ENCODE peak calls at places on chromosomes 12 and 14, in ten cellular contexts. G is CD8-positive, alpha-beta T cell; V is Peyer's patch; E is right atrium auricular region; L is bronchial epithelial cell; T is right lobe of liver; D is upper lobe of right lung; Z is ovary; C is IMR-90; Y is Caco-2. K is an unnamed sample.

GRCh38 chr12:62581288-62582064 is 114.8 kb downstream of the MON2 start:
- DNase-seq in E (no peak), Y (no peak), V (no peak), D (no peak), T (no peak), L (peak; percentile 64), C (peak; percentile 73), G (no peak), Z (no peak), K (peak; percentile 25)

GRCh38 chr12:66493841-66494240 is 185.0 kb downstream of the GRIP1 start:
- DNase-seq in D (no peak), Z (no peak), Y (no peak), T (no peak), G (no peak), V (no peak), E (no peak), C (no peak), L (no peak), K (no peak)

GRCh38 chr12:10503460-10503859 is 2.2 kb upstream of the EIF2S3B start:
- DNase-seq in T (no peak), E (no peak), L (no peak), Y (no peak), D (no peak), Z (no peak), G (no peak), V (no peak), C (no peak), K (no peak)

GRCh38 chr14:39467889-39468524 is 35.8 kb upstream of the FBXO33 start:
- DNase-seq in D (no peak), T (no peak), Z (no peak), L (peak; percentile 37), C (peak; percentile 43), Y (peak; percentile 64), G (no peak), E (no peak), V (no peak), K (peak; percentile 26)

GRCh38 chr12:85828576-85828975 is 7.6 kb downstream of the RASSF9 start:
- DNase-seq in G (no peak), Z (no peak), T (no peak), V (no peak), C (no peak), L (no peak), D (no peak), E (no peak), Y (no peak), K (no peak)

GRCh38 chr12:32595251-32595650 is 83.8 kb upstream of the DNM1L start:
- DNase-seq in Z (no peak), E (no peak), V (no peak), C (peak; percentile 82), T (no peak), D (no peak), G (no peak), Y (no peak), L (peak; percentile 51), K (peak; percentile 43)

GRCh38 chr12:80761818-80762217 is 45.1 kb downstream of the MYF5 start:
- DNase-seq in G (no peak), L (no peak), C (peak; percentile 30), D (no peak), T (no peak), Z (no peak), E (no peak), Y (no peak), V (no peak), K (no peak)

GRCh38 chr12:645563-646071 is 17.6 kb downstream of the NINJ2 start:
- DNase-seq in G (no peak), Y (no peak), D (no peak), C (peak; percentile 62), T (peak; percentile 75), E (peak; percentile 87), L (peak; percentile 23), V (peak; percentile 45), Z (peak; percentile 66), K (peak; percentile 17)

GRCh38 chr12:112599871-112600270 is 181.1 kb downstream of the PTPN11 start:
- DNase-seq in C (no peak), Y (no peak), G (no peak), D (no peak), L (peak; percentile 68), Z (no peak), V (no peak), T (peak; percentile 44), E (no peak), K (peak; percentile 70)

GRCh38 chr12:25526778-25527177 is 26.3 kb downstream of the LMNTD1 start:
- DNase-seq in G (no peak), E (no peak), T (no peak), Y (no peak), L (no peak), C (peak; percentile 33), Z (no peak), D (no peak), V (no peak), K (no peak)

GRCh38 chr12:57940052-57940914 is 1.1 kb upstream of the ATP23 start:
- DNase-seq in G (no peak), V (no peak), D (no peak), Y (no peak), E (no peak), C (no peak), Z (no peak), T (no peak), L (no peak), K (peak; percentile 4)

GRCh38 chr12:119601877-119602536 is 8.4 kb downstream of the TMEM233 start:
- DNase-seq in L (no peak), V (no peak), Y (no peak), G (no peak), T (no peak), Z (no peak), E (no peak), C (no peak), D (no peak), K (no peak)

GRCh38 chr12:25197608-25198007 is 2.6 kb downstream of the ETFRF1 start:
- DNase-seq in Y (no peak), Z (no peak), D (no peak), G (no peak), V (no peak), L (no peak), E (no peak), C (no peak), T (no peak), K (no peak)

GRCh38 chr12:6533653-6534157 is 612 bp upstream of the GAPDH start:
- DNase-seq in Y (peak; percentile 95), E (peak; percentile 76), G (peak; percentile 18), C (peak; percentile 84), T (peak; percentile 78), Z (peak; percentile 80), D (peak; percentile 82), V (peak; percentile 70), L (peak; percentile 70), K (no peak)

GRCh38 chr12:72288911-72289310 is 16.7 kb downstream of the TRHDE start:
- DNase-seq in Y (no peak), V (no peak), C (peak; percentile 59), G (no peak), D (no peak), Z (no peak), T (no peak), L (no peak), E (no peak), K (no peak)

GRCh38 chr14:56247495-56248087 is 129.4 kb downstream of the PELI2 start:
- DNase-seq in Y (no peak), E (no peak), Z (no peak), L (peak; percentile 35), T (no peak), V (no peak), G (no peak), D (no peak), C (peak; percentile 31), K (no peak)

GRCh38 chr14:35078082-35078481 is 32.0 kb downstream of the FAM177A1 start:
- DNase-seq in V (no peak), T (peak; percentile 65), E (no peak), C (no peak), L (no peak), G (no peak), D (no peak), Y (no peak), Z (no peak), K (no peak)
- H3K36me3 ChIP-seq in V (no peaks in the 10 kb centered on the region), T (peaks cover 23% of the 10 kb centered on the region), E (peaks cover 58% of the 10 kb centered on the region), C (peaks cover 12% of the 10 kb centered on the region), L (peaks cover 3% of the 10 kb centered on the region), G (peaks cover 6% of the 10 kb centered on the region), D (peaks cover 63% of the 10 kb centered on the region), Y (no peaks in the 10 kb centered on the region), Z (no peaks in the 10 kb centered on the region), K (peaks cover 16% of the 10 kb centered on the region)

DNA sequence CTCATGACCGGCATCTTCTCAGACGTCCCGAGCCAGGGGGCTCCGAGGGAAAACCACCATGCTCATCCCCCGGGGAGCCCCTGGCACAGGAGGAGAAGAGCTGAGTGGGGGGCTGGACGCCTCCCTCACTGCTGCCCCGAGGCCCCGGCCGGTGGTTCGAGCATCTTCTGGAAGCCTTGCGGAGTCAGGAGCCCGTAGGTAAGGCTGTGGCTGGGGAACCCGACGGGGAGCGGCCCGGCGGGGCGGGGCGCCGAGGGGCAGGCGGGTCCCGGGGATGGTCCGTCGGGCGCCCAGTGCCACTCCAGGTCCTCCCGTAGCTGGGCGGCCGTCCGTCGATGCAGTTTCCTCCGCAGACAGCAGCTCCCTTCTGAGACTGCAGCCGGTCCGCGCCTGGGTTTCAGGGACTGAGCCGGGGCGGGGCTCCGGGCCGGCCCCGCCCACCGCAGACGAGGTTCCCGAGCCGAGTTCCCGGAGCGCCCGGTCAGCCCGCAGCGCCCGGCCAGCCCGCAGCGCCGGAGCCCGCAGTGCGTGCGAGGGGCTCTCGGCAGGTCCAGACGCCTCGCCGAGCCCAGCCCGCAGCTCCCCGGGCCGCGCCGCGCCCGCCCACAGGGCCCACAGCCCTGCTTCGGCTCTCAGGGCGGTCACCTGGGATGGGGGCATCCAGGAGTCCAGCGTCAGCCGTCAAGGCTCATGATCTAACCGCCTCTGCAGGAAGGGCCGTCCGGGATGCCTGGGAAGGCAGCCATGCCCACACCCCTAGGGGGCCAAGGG is at the start of gene PGF:
- DNase-seq in G (peak; percentile 35), D (peak; percentile 84), C (no peak), Z (peak; percentile 79), Y (peak; percentile 74), V (peak; percentile 85), E (no peak), T (peak; percentile 75), L (peak; percentile 44), K (peak; percentile 44)
- H3K4me3 ChIP-seq in G (peak within 1 kb of the TSS; percentile 50), D (peak within 1 kb of the TSS; percentile 52), C (peak within 1 kb of the TSS; percentile 35), Z (peak within 1 kb of the TSS; percentile 23), Y (peak within 1 kb of the TSS; percentile 60), V (peak within 1 kb of the TSS; percentile 68), E (peak within 1 kb of the TSS; percentile 53), T (peak within 1 kb of the TSS; percentile 47), L (peak within 1 kb of the TSS; percentile 64), K (peak within 1 kb of the TSS; percentile 78)

GRCh38 chr14:73780896-73781295 is 66.7 kb upstream of the PNMA1 start:
- DNase-seq in G (no peak), E (no peak), L (no peak), D (no peak), V (no peak), C (no peak), T (no peak), Z (no peak), Y (no peak), K (no peak)
- H3K36me3 ChIP-seq in G (no peaks in the 10 kb centered on the region), E (no peaks in the 10 kb centered on the region), L (peaks cover 2% of the 10 kb centered on the region), D (no peaks in the 10 kb centered on the region), V (no peaks in the 10 kb centered on the region), C (no peaks in the 10 kb centered on the region), T (no peaks in the 10 kb centered on the region), Z (no peaks in the 10 kb centered on the region), Y (no peaks in the 10 kb centered on the region), K (no peaks in the 10 kb centered on the region)

DNA sequence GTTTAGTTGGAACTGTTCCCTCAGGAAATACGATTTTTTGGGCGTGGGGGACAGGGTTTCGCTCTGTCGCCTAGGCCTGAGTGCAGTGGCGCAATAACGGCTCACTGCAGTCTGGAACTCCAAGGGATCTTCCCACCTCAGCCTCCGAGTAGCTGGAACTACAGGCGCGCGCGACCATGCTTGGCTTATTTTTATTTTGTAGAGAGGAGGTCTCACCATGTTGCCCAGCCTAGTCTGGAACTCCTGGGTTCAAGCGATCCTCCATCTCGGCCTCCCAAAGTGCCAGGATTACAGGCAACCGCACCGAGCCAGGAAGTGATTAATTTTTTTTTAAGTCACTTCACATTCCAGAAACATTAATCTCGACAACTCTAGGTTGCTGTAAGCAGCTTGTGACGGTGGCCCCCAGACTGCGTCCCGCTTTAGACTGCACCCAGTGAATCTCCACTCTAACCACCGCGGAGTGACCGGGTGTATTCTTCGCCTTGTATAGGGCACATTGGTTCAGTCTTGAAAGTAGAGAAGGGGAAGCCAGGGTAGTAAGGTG is 825 bp upstream of the MIS18BP1 start:
- DNase-seq in V (peak; percentile 50), L (peak; percentile 56), Y (no peak), Z (peak; percentile 63), E (no peak), G (peak; percentile 6), T (peak; percentile 54), D (peak; percentile 75), C (peak; percentile 26), K (peak; percentile 63)
- H3K4me3 ChIP-seq in V (peak overlapping the region; percentile 77), L (peak overlapping the region; percentile 65), Y (peak overlapping the region; percentile 66), Z (peak overlapping the region; percentile 61), E (peak overlapping the region; percentile 62), G (peak overlapping the region; percentile 66), T (peak overlapping the region; percentile 76), D (peak overlapping the region; percentile 69), C (peak overlapping the region; percentile 82), K (peak overlapping the region; percentile 98)

K was measured in mammary epithelial cell.